ENCODE peak calls at places on chromosomes 11 and 22, in eight cellular contexts. U is non-pigmented ciliary epithelial cell; Q is lower leg skin; V is NCI-H2029 treated with DMSO at 0.1 percent for 48 hours; K is activated CD4-positive, alpha-beta T cell treated with anti-CD3 and anti-CD28 coated beads, Interleukin-2, amount 10 ng/mL, durations not matched to agents 7 days and 5 days; Z is kidney; E is activated T-helper 1 cell treated with anti-CD3 and anti-CD28 coated beads, Interleukin-12 subunit alpha, Interleukin-12 subunit beta, Interleukin-2, Interleukin-4 antibody, amounts not matched to agents 30 ng/mL and 10 ng/mL and 1 ng/mL, durations not matched to agents 14 hours and 24 hours and 36 hours; T is LoVo. M is an unnamed sample.

GRCh38 chr11:20501971-20502370 is 97.4 kb upstream of the SLC6A5 start:
- DNase-seq in U (no peak), Q (no peak), V (no peak), K (no peak), Z (no peak), E (no peak), T (no peak), M (no peak)

GRCh38 chr11:82906236-82906635 is 4.7 kb downstream of the DDIAS start:
- DNase-seq in U (no peak), Q (no peak), V (peak), K (no peak), Z (no peak), E (no peak), T (peak), M (peak)

GRCh38 chr11:87198266-87198881 is 160.6 kb downstream of the TMEM135 start:
- DNase-seq in U (no peak), Q (no peak), V (no peak), K (no peak), Z (no peak), E (no peak), T (no peak), M (no peak)

GRCh38 chr22:37165066-37165465 is 15.3 kb upstream of the IL2RB start:
- DNase-seq in U (no peak), Q (no peak), V (no peak), K (no peak), Z (peak), E (no peak), T (no peak), M (peak)

GRCh38 chr22:40603088-40603605 is 33.4 kb downstream of the MRTFA start:
- DNase-seq in U (peak), Q (no peak), V (no peak), K (no peak), Z (no peak), E (no peak), T (peak), M (peak)

GRCh38 chr22:35616043-35616442 is 1.1 kb downstream of the MB start:
- DNase-seq in U (no peak), Q (no peak), V (no peak), K (no peak), Z (peak), E (no peak), T (no peak), M (no peak)

GRCh38 chr11:68446046-68446725 is 14.4 kb upstream of the PPP6R3 start:
- DNase-seq in U (no peak), Q (no peak), V (no peak), K (no peak), Z (peak), E (no peak), T (no peak), M (peak)

GRCh38 chr11:76266269-76266668 is 60.0 kb upstream of the WNT11 start:
- DNase-seq in U (peak), Q (peak), V (no peak), K (no peak), Z (no peak), E (no peak), T (peak), M (peak)

GRCh38 chr22:30858976-30859713 is 109.4 kb downstream of the MORC2 start:
- DNase-seq in U (no peak), Q (peak), V (no peak), K (no peak), Z (no peak), E (no peak), T (no peak), M (peak)

GRCh38 chr22:21590809-21591641 is 23.5 kb downstream of the UBE2L3 start:
- DNase-seq in U (no peak), Q (no peak), V (no peak), K (no peak), Z (no peak), E (no peak), T (no peak), M (peak)

M was measured in osteoblast.